ENCODE peak calls at places on chromosomes 1 and 21, in seven cellular contexts. B is germinal center; R is CD8-positive, alpha-beta T cell; V is tibial artery; J is mucosa of descending colon; O is GM12865; Q is RCC 7860. K is an unnamed sample.

GRCh38 chr1:23403038-23403336 is 21.6 kb downstream of the TCEA3 start:
- DNase-seq in B (no peak), R (no peak), V (no peak), J (no peak), O (peak), Q (peak), K (no peak)

GRCh38 chr1:227300682-227301081 is 17.6 kb downstream of the CDC42BPA start:
- DNase-seq in B (no peak), R (no peak), V (no peak), J (no peak), O (no peak), Q (no peak), K (no peak)

GRCh38 chr1:29849038-29849750 is 612.9 kb downstream of the PTPRU start:
- DNase-seq in B (peak), R (no peak), V (peak), J (peak), O (peak), Q (peak), K (no peak)

GRCh38 chr1:11354893-11355593 is 82.0 kb downstream of the UBIAD1 start:
- DNase-seq in B (no peak), R (no peak), V (no peak), J (no peak), O (no peak), Q (no peak), K (peak)

GRCh38 chr1:218624051-218624450 is 278.9 kb downstream of the TGFB2 start:
- DNase-seq in B (no peak), R (no peak), V (no peak), J (no peak), O (no peak), Q (no peak), K (no peak)

GRCh38 chr1:117060441-117061317 is 553 bp downstream of the TTF2 start:
- DNase-seq in B (peak), R (peak), V (no peak), J (peak), O (peak), Q (peak), K (no peak)

GRCh38 chr1:29525941-29526340 is 289.6 kb downstream of the PTPRU start:
- DNase-seq in B (no peak), R (no peak), V (peak), J (no peak), O (no peak), Q (no peak), K (no peak)

GRCh38 chr1:221620437-221621384 is 121.2 kb downstream of the DUSP10 start:
- DNase-seq in B (no peak), R (no peak), V (no peak), J (no peak), O (no peak), Q (peak), K (no peak)

GRCh38 chr1:150259758-150260669 is 2.4 kb downstream of the CA14 start:
- DNase-seq in B (no peak), R (no peak), V (no peak), J (peak), O (no peak), Q (no peak), K (no peak)

GRCh38 chr21:17370263-17370662 is 142.6 kb upstream of the CXADR start:
- DNase-seq in B (no peak), R (no peak), V (no peak), J (peak), O (no peak), Q (no peak), K (no peak)

K was measured in hippocampal formation.